ENCODE peak calls at places on chromosomes 4 and X, in four cellular contexts. Y is GM12878, A is HepG2, I is SK-N-SH. R is an unnamed sample.

GRCh38 chr4:6658635-6659075 is 18.2 kb downstream of the MRFAP1 start:
- DNase-seq in A (no peak), I (no peak), Y (no peak), R (no peak)

GRCh38 chrX:130746077-130746476 is 156.9 kb downstream of the ENOX2 start:
- DNase-seq in Y (no peak), A (no peak), I (no peak), R (no peak)

GRCh38 chr4:4330794-4331193 is 40.7 kb downstream of the ZBTB49 start:
- DNase-seq in Y (no peak), A (no peak), I (no peak), R (no peak)

GRCh38 chr4:2290974-2291704 is 29.2 kb upstream of the MXD4 start:
- DNase-seq in I (peak; percentile 37), Y (no peak), A (no peak), R (no peak)

GRCh38 chr4:184265566-184266351 is 48.1 kb upstream of the ENPP6 start:
- DNase-seq in Y (no peak), A (no peak), I (no peak), R (peak; percentile 54)

GRCh38 chr4:71472946-71473345 is 134.1 kb downstream of the SLC4A4 start:
- DNase-seq in Y (no peak), I (no peak), A (no peak), R (no peak)

GRCh38 chrX:53184836-53185235 is 40.2 kb downstream of the KDM5C start:
- DNase-seq in A (no peak), I (no peak), Y (no peak), R (no peak)

GRCh38 chrX:153924149-153924861 is 1.8 kb downstream of the ARHGAP4 start:
- DNase-seq in A (peak; percentile 58), I (no peak), Y (no peak), R (no peak)

GRCh38 chr4:75708218-75708691 is 16.1 kb upstream of the USO1 start:
- DNase-seq in Y (no peak), A (peak; percentile 43), I (no peak), R (no peak)

GRCh38 chr4:107034982-107035710 is 967 bp downstream of the DKK2 start:
- DNase-seq in A (no peak), I (peak; percentile 53), Y (no peak), R (no peak)

GRCh38 chrX:48590203-48591103 is 6.8 kb upstream of the WDR13 start:
- DNase-seq in I (no peak), A (peak; percentile 18), Y (no peak), R (no peak)

GRCh38 chrX:43551590-43551989 is 104.5 kb upstream of the MAOA start:
- DNase-seq in A (no peak), Y (no peak), I (no peak), R (no peak)

GRCh38 chr4:153160856-153161598 is 43.2 kb upstream of the TRIM2 start:
- DNase-seq in A (no peak), Y (no peak), I (no peak), R (no peak)

GRCh38 chrX:153903991-153904957 is at the start of gene AVPR2:
- DNase-seq in Y (no peak), I (peak; percentile 38), A (no peak), R (peak; percentile 31)

GRCh38 chr4:77432702-77433101 is 172.9 kb upstream of the CXCL13 start:
- DNase-seq in I (no peak), Y (no peak), A (peak; percentile 5), R (no peak)
- TF ChIP-seq FOXM1 in I (no peak), Y (no peak), A (no peak), R (no peak)

DNA sequence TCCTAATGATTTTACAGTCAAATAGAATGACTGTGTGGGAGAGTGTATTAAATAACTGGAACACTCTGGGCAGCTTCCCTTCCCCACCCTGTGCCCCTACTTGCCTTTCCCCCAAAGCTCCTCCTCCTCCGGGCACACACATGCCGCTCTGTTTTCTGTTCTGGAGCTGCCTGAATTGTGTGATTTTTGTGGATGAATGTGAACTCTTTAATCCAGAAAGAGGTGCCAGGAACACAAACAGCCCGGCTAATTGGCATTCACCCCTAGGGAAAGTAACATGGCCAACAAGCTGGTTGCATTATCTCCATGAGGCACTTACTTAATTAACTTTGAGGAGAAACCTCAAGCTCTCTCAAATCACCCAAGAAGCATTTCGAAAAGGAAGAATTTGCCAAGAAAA is 28.2 kb downstream of the FGF2 start:
- DNase-seq in A (no peak), Y (no peak), I (no peak), R (no peak)
- TF ChIP-seq POLR2AphosphoS5 in A (no peak), Y (no peak), I (no peak), R (no peak)

DNA sequence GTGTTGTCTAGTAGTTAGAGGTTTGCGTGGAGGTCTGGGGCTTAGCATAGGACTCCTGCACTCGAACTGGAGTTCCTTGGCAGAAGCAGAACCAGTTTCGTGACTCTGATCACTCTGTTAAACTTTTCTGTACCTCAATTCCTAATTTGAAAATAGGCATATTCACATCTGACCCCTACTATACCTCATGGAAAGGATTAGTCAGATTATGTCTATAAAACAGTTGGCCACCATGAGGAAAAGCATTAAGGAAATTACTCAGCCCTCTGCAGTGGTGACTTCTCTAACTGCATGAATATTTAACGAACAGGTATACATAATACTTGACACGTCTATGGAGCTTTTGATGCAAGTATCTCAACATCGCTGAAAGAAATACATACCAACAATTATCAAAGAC is 243.4 kb downstream of the MGST2 start:
- DNase-seq in Y (no peak), I (no peak), A (no peak), R (no peak)
- TF ChIP-seq FOXM1 in Y (no peak), I (no peak), A (no peak), R (no peak)

DNA sequence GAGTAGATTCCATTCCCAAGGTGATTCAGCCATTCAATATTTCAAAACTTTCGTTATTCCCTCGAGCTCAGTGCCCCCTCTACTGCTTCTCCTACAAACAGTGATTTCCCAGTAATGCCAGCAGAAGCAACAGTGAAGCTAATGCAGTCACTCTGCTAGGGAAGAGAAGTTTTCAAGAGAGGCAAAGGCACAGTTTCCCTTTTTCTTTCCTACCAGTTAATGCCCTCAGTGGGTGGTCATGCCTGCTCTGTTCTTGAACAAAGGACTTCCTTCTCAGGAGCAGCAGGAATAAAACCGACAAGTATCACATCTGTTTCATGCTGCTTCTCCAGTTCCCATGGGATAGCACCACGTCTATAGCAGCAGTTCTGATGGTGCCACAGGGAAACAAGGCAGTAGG is 317.2 kb downstream of the TENM3 start:
- DNase-seq in Y (no peak), A (no peak), I (no peak), R (no peak)
- TF ChIP-seq POLR2AphosphoS5 in Y (no peak), A (no peak), I (no peak), R (no peak)